ENCODE peak calls at places on chromosome 14, in six cellular contexts. One of them, this sample, is unnamed.

GRCh38 chr14:80584638-80585505 is 356.7 kb downstream of the CEP128 start:
- DNase-seq in HuH-7.5: no peak
- DNase-seq in BJ: no peak
- DNase-seq in mesothelial cell of epicardium: no peak
- DNase-seq in RWPE1: peak; percentile 68
- DNase-seq in GM04504: no peak
- DNase-seq in this sample: no peak

GRCh38 chr14:77154421-77154820 is 12.8 kb upstream of the ZDHHC22 start:
- DNase-seq in HuH-7.5: no peak
- DNase-seq in BJ: no peak
- DNase-seq in mesothelial cell of epicardium: no peak
- DNase-seq in RWPE1: no peak
- DNase-seq in GM04504: no peak
- DNase-seq in this sample: peak; percentile 12

GRCh38 chr14:102481791-102482238 is 27.8 kb downstream of the ANKRD9 start:
- DNase-seq in HuH-7.5: no peak
- DNase-seq in BJ: no peak
- DNase-seq in mesothelial cell of epicardium: no peak
- DNase-seq in RWPE1: peak; percentile 55
- DNase-seq in GM04504: peak; percentile 3
- DNase-seq in this sample: no peak

GRCh38 chr14:78448483-78449094 is 278.4 kb downstream of the NRXN3 start:
- DNase-seq in HuH-7.5: peak; percentile 23
- DNase-seq in BJ: no peak
- DNase-seq in mesothelial cell of epicardium: no peak
- DNase-seq in RWPE1: peak; percentile 36
- DNase-seq in GM04504: no peak
- DNase-seq in this sample: peak; percentile 59

GRCh38 chr14:69574266-69574953 is at the start of gene CCDC177:
- DNase-seq in HuH-7.5: peak; percentile 83
- DNase-seq in BJ: no peak
- DNase-seq in mesothelial cell of epicardium: peak; percentile 62
- DNase-seq in RWPE1: peak; percentile 72
- DNase-seq in GM04504: no peak
- DNase-seq in this sample: peak; percentile 85

GRCh38 chr14:28879571-28879970 is 113.0 kb downstream of the FOXG1 start:
- DNase-seq in HuH-7.5: no peak
- DNase-seq in BJ: no peak
- DNase-seq in mesothelial cell of epicardium: no peak
- DNase-seq in RWPE1: no peak
- DNase-seq in GM04504: no peak
- DNase-seq in this sample: peak; percentile 80

GRCh38 chr14:64673748-64674147 is 30.5 kb upstream of the PLEKHG3 start:
- DNase-seq in HuH-7.5: no peak
- DNase-seq in BJ: no peak
- DNase-seq in mesothelial cell of epicardium: no peak
- DNase-seq in RWPE1: peak; percentile 28
- DNase-seq in GM04504: no peak
- DNase-seq in this sample: no peak

GRCh38 chr14:72404998-72405397 is 472.8 kb downstream of the RGS6 start:
- DNase-seq in HuH-7.5: no peak
- DNase-seq in BJ: no peak
- DNase-seq in mesothelial cell of epicardium: no peak
- DNase-seq in RWPE1: no peak
- DNase-seq in GM04504: no peak
- DNase-seq in this sample: no peak

GRCh38 chr14:100103261-100104005 is 38.2 kb downstream of the EVL start:
- DNase-seq in HuH-7.5: no peak
- DNase-seq in BJ: no peak
- DNase-seq in mesothelial cell of epicardium: no peak
- DNase-seq in RWPE1: no peak
- DNase-seq in GM04504: no peak
- DNase-seq in this sample: no peak

GRCh38 chr14:73634333-73634833 is 10.4 kb upstream of the DNAL1 start:
- DNase-seq in HuH-7.5: no peak
- DNase-seq in BJ: no peak
- DNase-seq in mesothelial cell of epicardium: peak; percentile 29
- DNase-seq in RWPE1: no peak
- DNase-seq in GM04504: no peak
- DNase-seq in this sample: peak; percentile 61

GRCh38 chr14:52333823-52334657 is 19.9 kb downstream of the PTGER2 start:
- DNase-seq in HuH-7.5: no peak
- DNase-seq in BJ: no peak
- DNase-seq in mesothelial cell of epicardium: no peak
- DNase-seq in RWPE1: no peak
- DNase-seq in GM04504: no peak
- DNase-seq in this sample: no peak

GRCh38 chr14:68297871-68298468 is 478.4 kb downstream of the RAD51B start:
- DNase-seq in HuH-7.5: no peak
- DNase-seq in BJ: no peak
- DNase-seq in mesothelial cell of epicardium: no peak
- DNase-seq in RWPE1: peak; percentile 3
- DNase-seq in GM04504: peak; percentile 23
- DNase-seq in this sample: no peak

GRCh38 chr14:96852823-96853422 is 55.7 kb downstream of the VRK1 start:
- DNase-seq in HuH-7.5: no peak
- DNase-seq in BJ: peak; percentile 2
- DNase-seq in mesothelial cell of epicardium: no peak
- DNase-seq in RWPE1: peak; percentile 22
- DNase-seq in GM04504: peak; percentile 9
- DNase-seq in this sample: peak; percentile 4

GRCh38 chr14:22070119-22070982 is 396.7 kb upstream of the OR4E1 start:
- DNase-seq in HuH-7.5: no peak
- DNase-seq in BJ: no peak
- DNase-seq in mesothelial cell of epicardium: no peak
- DNase-seq in RWPE1: peak; percentile 29
- DNase-seq in GM04504: no peak
- DNase-seq in this sample: no peak

GRCh38 chr14:104130974-104131651 is 7.3 kb upstream of the KIF26A start:
- DNase-seq in HuH-7.5: no peak
- DNase-seq in BJ: no peak
- DNase-seq in mesothelial cell of epicardium: peak; percentile 22
- DNase-seq in RWPE1: peak; percentile 69
- DNase-seq in GM04504: no peak
- DNase-seq in this sample: peak; percentile 89

GRCh38 chr14:85514487-85514886 is 15.5 kb upstream of the FLRT2 start:
- DNase-seq in HuH-7.5: no peak
- DNase-seq in BJ: no peak
- DNase-seq in mesothelial cell of epicardium: no peak
- DNase-seq in RWPE1: no peak
- DNase-seq in GM04504: no peak
- DNase-seq in this sample: no peak

GRCh38 chr14:69988979-69989378 is 109.8 kb downstream of the SMOC1 start:
- DNase-seq in HuH-7.5: no peak
- DNase-seq in BJ: no peak
- DNase-seq in mesothelial cell of epicardium: no peak
- DNase-seq in RWPE1: no peak
- DNase-seq in GM04504: no peak
- DNase-seq in this sample: no peak

GRCh38 chr14:61475316-61475715 is 153.9 kb downstream of the PRKCH start:
- DNase-seq in HuH-7.5: no peak
- DNase-seq in BJ: no peak
- DNase-seq in mesothelial cell of epicardium: no peak
- DNase-seq in RWPE1: peak; percentile 41
- DNase-seq in GM04504: no peak
- DNase-seq in this sample: peak; percentile 55

GRCh38 chr14:36944307-36945010 is 227.9 kb downstream of the SLC25A21 start:
- DNase-seq in HuH-7.5: no peak
- DNase-seq in BJ: peak; percentile 28
- DNase-seq in mesothelial cell of epicardium: no peak
- DNase-seq in RWPE1: peak; percentile 20
- DNase-seq in GM04504: peak; percentile 39
- DNase-seq in this sample: no peak

GRCh38 chr14:36556811-36557433 is 25.5 kb downstream of the NKX2-8 start:
- DNase-seq in HuH-7.5: no peak
- DNase-seq in BJ: no peak
- DNase-seq in mesothelial cell of epicardium: no peak
- DNase-seq in RWPE1: peak; percentile 67
- DNase-seq in GM04504: peak; percentile 5
- DNase-seq in this sample: peak; percentile 41

GRCh38 chr14:56585461-56586084 is 6.0 kb downstream of the TMEM260 start:
- DNase-seq in HuH-7.5: no peak
- DNase-seq in BJ: no peak
- DNase-seq in mesothelial cell of epicardium: no peak
- DNase-seq in RWPE1: no peak
- DNase-seq in GM04504: no peak
- DNase-seq in this sample: peak; percentile 36

GRCh38 chr14:81208489-81208888 is 12.3 kb downstream of the GTF2A1 start:
- DNase-seq in HuH-7.5: no peak
- DNase-seq in BJ: no peak
- DNase-seq in mesothelial cell of epicardium: no peak
- DNase-seq in RWPE1: no peak
- DNase-seq in GM04504: no peak
- DNase-seq in this sample: no peak

GRCh38 chr14:98444077-98444476 is 827.9 kb downstream of the BCL11B start:
- DNase-seq in HuH-7.5: no peak
- DNase-seq in BJ: no peak
- DNase-seq in mesothelial cell of epicardium: no peak
- DNase-seq in RWPE1: no peak
- DNase-seq in GM04504: no peak
- DNase-seq in this sample: no peak